ENCODE peak calls at places on chromosomes 1 and 21, in nine cellular contexts. J is right atrium auricular region; O is Right ventricle myocardium superior; T is cardiac fibroblast; P is stimulated activated CD8-positive, alpha-beta memory T cell treated with anti-CD3 and anti-CD28 coated beads, Interleukin-7, amount 100 ng/mL, for 4 hours; Z is cardiac septum; Q is mucosa of gallbladder; K is T-helper 17 cell; Y is A172. E is an unnamed sample.

GRCh38 chr1:235835226-235835625 is 31.5 kb downstream of the LYST start:
- DNase-seq in J (no peak), O (peak; percentile 49), T (peak; percentile 46), P (no peak), Z (no peak), Q (peak; percentile 39), K (no peak), Y (peak; percentile 62), E (no peak)

GRCh38 chr1:36522021-36522420 is 39.3 kb upstream of the CSF3R start:
- DNase-seq in J (no peak), O (no peak), T (no peak), P (no peak), Z (no peak), Q (no peak), K (no peak), Y (no peak), E (no peak)

GRCh38 chr1:39268112-39268581 is 63.7 kb downstream of the MACF1 start:
- DNase-seq in J (peak; percentile 71), O (no peak), T (peak; percentile 87), P (no peak), Z (no peak), Q (peak; percentile 59), K (no peak), Y (peak; percentile 74), E (no peak)

GRCh38 chr1:42815938-42816599 is 853 bp upstream of the ERMAP start:
- DNase-seq in J (no peak), O (no peak), T (peak; percentile 10), P (no peak), Z (no peak), Q (no peak), K (no peak), Y (peak; percentile 9), E (no peak)

GRCh38 chr21:44485796-44486195 is 30.5 kb downstream of the LRRC3 start:
- DNase-seq in J (no peak), O (no peak), T (no peak), P (no peak), Z (no peak), Q (no peak), K (no peak), Y (no peak), E (no peak)

GRCh38 chr1:7471836-7472235 is 299.3 kb upstream of the VAMP3 start:
- DNase-seq in J (no peak), O (no peak), T (peak; percentile 37), P (no peak), Z (no peak), Q (no peak), K (no peak), Y (peak; percentile 37), E (no peak)

GRCh38 chr1:32759997-32760623 is 57.0 kb downstream of the YARS1 start:
- DNase-seq in J (no peak), O (no peak), T (peak; percentile 33), P (no peak), Z (no peak), Q (peak; percentile 94), K (no peak), Y (peak; percentile 89), E (no peak)

GRCh38 chr1:1216770-1217620 is 3.0 kb upstream of the TNFRSF4 start:
- DNase-seq in J (no peak), O (no peak), T (no peak), P (no peak), Z (no peak), Q (no peak), K (peak; percentile 71), Y (no peak), E (peak; percentile 63)

GRCh38 chr1:209667701-209668100 is 7.5 kb upstream of the G0S2 start:
- DNase-seq in J (no peak), O (no peak), T (no peak), P (no peak), Z (no peak), Q (no peak), K (no peak), Y (no peak), E (no peak)